ENCODE peak calls at places on chromosomes 6 and 20, in seven cellular contexts. E is heart left ventricle, J is upper lobe of left lung, H is HCT116, P is A549, F is HepG2, U is K562. M is an unnamed sample.

GRCh38 chr20:62922451-62922921 is 3.8 kb downstream of the DIDO1 start:
- ATAC-seq in E (no peak), P (no peak), J (no peak), F (no peak), U (no peak), H (no peak), M (no peak)

GRCh38 chr6:21426841-21427490 is 166.6 kb upstream of the SOX4 start:
- ATAC-seq in E (no peak), P (no peak), U (no peak), H (no peak), F (no peak), J (no peak), M (no peak)

GRCh38 chr6:133701633-133702331 is 187.1 kb upstream of the TCF21 start:
- ATAC-seq in H (no peak), J (peak), U (peak), P (no peak), F (no peak), E (peak), M (no peak)

GRCh38 chr6:20877008-20877937 is 343.0 kb downstream of the CDKAL1 start:
- ATAC-seq in U (peak), P (peak), J (peak), E (peak), F (peak), H (peak), M (peak)

GRCh38 chr6:14187408-14187807 is 69.8 kb downstream of the CD83 start:
- ATAC-seq in H (no peak), U (no peak), P (no peak), F (no peak), J (no peak), E (no peak), M (no peak)

GRCh38 chr6:12348530-12349511 is 58.7 kb downstream of the EDN1 start:
- ATAC-seq in P (peak), H (peak), U (no peak), F (peak), E (no peak), J (peak), M (no peak)

GRCh38 chr6:136763716-136764521 is 28.4 kb downstream of the MAP3K5 start:
- ATAC-seq in P (no peak), J (no peak), E (no peak), U (peak), F (no peak), H (no peak), M (no peak)

GRCh38 chr20:44910690-44911262 is 916 bp downstream of the PABPC1L start:
- ATAC-seq in E (no peak), U (peak), J (peak), F (peak), H (peak), P (peak), M (no peak)

GRCh38 chr6:125829433-125829832 is 38.7 kb downstream of the NCOA7 start:
- ATAC-seq in P (no peak), F (no peak), J (no peak), E (no peak), U (peak), H (no peak), M (no peak)

GRCh38 chr6:4974962-4975361 is 28.9 kb downstream of the RPP40 start:
- ATAC-seq in F (no peak), J (no peak), P (no peak), E (no peak), U (no peak), H (no peak), M (no peak)

GRCh38 chr6:159107451-159108260 is 61.5 kb upstream of the FNDC1 start:
- ATAC-seq in H (no peak), U (no peak), F (no peak), J (peak), P (no peak), E (no peak), M (no peak)

GRCh38 chr6:114187563-114187962 is 155.3 kb downstream of the HS3ST5 start:
- ATAC-seq in P (no peak), J (no peak), F (no peak), H (no peak), E (no peak), U (no peak), M (no peak)

GRCh38 chr20:19129976-19130612 is 82.3 kb upstream of the SLC24A3 start:
- ATAC-seq in F (no peak), U (no peak), J (peak), E (no peak), P (no peak), H (no peak), M (no peak)

GRCh38 chr20:14259691-14260090 is 77.7 kb downstream of the FLRT3 start:
- ATAC-seq in H (no peak), E (no peak), J (no peak), P (no peak), F (no peak), U (no peak), M (no peak)

GRCh38 chr6:108998460-108998859 is 96.2 kb downstream of the SESN1 start:
- ATAC-seq in U (no peak), F (no peak), H (no peak), P (no peak), J (no peak), E (no peak), M (no peak)

GRCh38 chr6:131101911-131102680 is 33.2 kb upstream of the AKAP7 start:
- ATAC-seq in F (no peak), H (no peak), U (no peak), J (no peak), P (peak), E (no peak), M (no peak)

GRCh38 chr6:75291744-75292143 is 7.2 kb upstream of the TMEM30A start:
- ATAC-seq in H (no peak), E (no peak), F (no peak), J (no peak), P (no peak), U (no peak), M (no peak)

GRCh38 chr20:4076671-4077070 is 61.3 kb upstream of the RNF24 start:
- ATAC-seq in H (peak), U (no peak), J (peak), P (peak), E (no peak), F (no peak), M (peak)

GRCh38 chr6:20414711-20415110 is 13.0 kb downstream of the E2F3 start:
- ATAC-seq in E (no peak), P (no peak), F (no peak), H (no peak), U (no peak), J (no peak), M (no peak)

GRCh38 chr6:38138374-38138773 is 318.8 kb downstream of the ZFAND3 start:
- ATAC-seq in J (no peak), F (no peak), H (no peak), U (no peak), E (no peak), P (no peak), M (no peak)

GRCh38 chr6:26556263-26557070 is 18.3 kb downstream of the HMGN4 start:
- ATAC-seq in F (peak), E (peak), J (no peak), P (peak), H (peak), U (peak), M (no peak)

GRCh38 chr6:7479801-7480266 is 61.6 kb upstream of the DSP start:
- ATAC-seq in H (peak), F (peak), J (peak), U (peak), E (peak), P (peak), M (no peak)

GRCh38 chr6:53244958-53245357 is 96.3 kb upstream of the GCM1 start:
- ATAC-seq in E (peak), U (no peak), F (no peak), P (no peak), H (no peak), J (peak), M (no peak)

GRCh38 chr6:40947876-40948514 is 91.0 kb downstream of the UNC5CL start:
- ATAC-seq in E (no peak), H (no peak), U (no peak), F (no peak), J (no peak), P (peak), M (no peak)

GRCh38 chr20:15965165-15965564 is 608.1 kb downstream of the KIF16B start:
- ATAC-seq in P (no peak), E (no peak), H (no peak), U (no peak), J (no peak), F (no peak), M (no peak)

GRCh38 chr6:37507690-37508421 is 8.2 kb upstream of the CCDC167 start:
- ATAC-seq in E (no peak), F (no peak), J (no peak), U (no peak), P (no peak), H (no peak), M (no peak)

GRCh38 chr6:90537027-90537426 is 49.8 kb downstream of the MAP3K7 start:
- ATAC-seq in J (peak), U (no peak), H (no peak), F (no peak), E (no peak), P (no peak), M (no peak)

GRCh38 chr6:36095497-36096391 is 34.6 kb upstream of the MAPK13 start:
- ATAC-seq in J (no peak), P (peak), E (no peak), H (peak), U (peak), F (peak), M (peak)

GRCh38 chr6:11900662-11901598 is 111.2 kb upstream of the HIVEP1 start:
- ATAC-seq in U (peak), P (no peak), J (no peak), F (no peak), E (no peak), H (no peak), M (no peak)

GRCh38 chr20:699811-700338 is 24.3 kb upstream of the SCRT2 start:
- ATAC-seq in P (no peak), E (peak), F (no peak), J (no peak), H (no peak), U (peak), M (no peak)

GRCh38 chr6:121764493-121764892 is 329.0 kb downstream of the GJA1 start:
- ATAC-seq in H (no peak), F (no peak), P (no peak), U (no peak), E (no peak), J (no peak), M (no peak)

GRCh38 chr6:134111062-134111677 is 58.7 kb upstream of the SLC2A12 start:
- ATAC-seq in E (no peak), P (peak), F (peak), J (peak), H (peak), U (peak), M (no peak)

GRCh38 chr20:46215913-46216707 is 92.2 kb downstream of the CDH22 start:
- ATAC-seq in U (peak), J (no peak), H (peak), E (peak), P (peak), F (peak), M (no peak)

GRCh38 chr6:9007062-9007461 is 571.7 kb upstream of the SLC35B3 start:
- ATAC-seq in H (no peak), P (no peak), J (no peak), U (no peak), F (no peak), E (no peak), M (no peak)
- TF ChIP-seq POLR2A in H (no peak), P (no peak), J (no peak), U (no peak), F (no peak), E (no peak), M (no peak)

GRCh38 chr6:31354788-31355539 is 2.0 kb downstream of the HLA-B start:
- ATAC-seq in U (no peak), F (no peak), H (no peak), J (no peak), P (no peak), E (no peak), M (no peak)

GRCh38 chr6:31351734-31352496 is 5.1 kb downstream of the HLA-B start:
- ATAC-seq in J (no peak), P (no peak), F (no peak), U (no peak), E (no peak), H (no peak), M (no peak)

GRCh38 chr6:31352497-31353368 is 4.2 kb downstream of the HLA-B start:
- ATAC-seq in J (no peak), H (no peak), E (no peak), F (no peak), P (no peak), U (no peak), M (no peak)

GRCh38 chr6:31354248-31354647 is 2.7 kb downstream of the HLA-B start:
- ATAC-seq in P (no peak), E (no peak), U (no peak), F (no peak), H (no peak), J (no peak), M (no peak)

GRCh38 chr6:31353508-31353907 is 3.5 kb downstream of the HLA-B start:
- ATAC-seq in E (no peak), F (no peak), P (no peak), J (no peak), U (no peak), H (no peak), M (no peak)
- TF ChIP-seq POLR2A in E (no peak), F (no peak), P (no peak), J (no peak), U (no peak), H (no peak), M (no peak)

GRCh38 chr6:2244261-2245102 is 923 bp downstream of the GMDS start:
- ATAC-seq in F (no peak), U (no peak), E (no peak), P (no peak), J (no peak), H (peak), M (no peak)
- TF ChIP-seq POLR2A in F (no peak), U (no peak), E (no peak), P (no peak), J (no peak), H (no peak), M (no peak)

DNA sequence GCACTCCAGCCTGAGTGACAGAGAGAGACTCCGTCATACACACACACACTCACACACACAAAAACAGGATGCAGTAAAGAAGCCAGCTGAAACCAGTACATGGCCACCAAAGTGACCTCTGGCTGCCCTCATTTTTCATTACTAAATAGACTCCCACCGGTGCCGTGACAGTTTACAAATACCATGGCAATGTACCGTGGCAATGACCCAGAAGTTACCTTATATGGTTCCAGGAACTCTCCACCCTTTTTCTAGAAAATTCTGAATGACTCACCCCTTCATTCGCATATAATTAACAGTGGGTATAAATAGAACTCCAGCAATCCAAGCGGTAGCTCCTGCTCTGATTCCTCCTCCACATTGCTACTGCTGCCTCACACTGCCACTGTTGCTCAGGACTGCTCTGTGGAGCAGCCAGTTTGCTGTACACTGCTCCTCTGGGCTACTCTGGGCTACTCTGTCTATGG is 57.7 kb downstream of the SNX5 start:
- ATAC-seq in H (no peak), P (peak), F (peak), U (peak), J (peak), E (peak), M (peak)
- TF ChIP-seq POLR2A in H (no peak), P (no peak), F (no peak), U (peak), J (no peak), E (no peak), M (peak)

GRCh38 chr20:34824861-34825529 is 456 bp downstream of the NCOA6 start:
- ATAC-seq in H (peak), J (peak), U (peak), F (peak), P (peak), E (peak), M (peak)
- TF ChIP-seq POLR2A in H (no peak), J (peak), U (no peak), F (no peak), P (peak), E (no peak), M (peak)

GRCh38 chr20:41317536-41318270 is at the start of gene ZHX3:
- ATAC-seq in H (peak), P (peak), E (peak), F (peak), U (peak), J (peak), M (peak)
- TF ChIP-seq POLR2A in H (no peak), P (peak), E (no peak), F (no peak), U (no peak), J (no peak), M (peak)